ENCODE peak calls at places on chromosomes 11 and 22, in ten cellular contexts. J is Daoy; Q is activated CD4-positive, alpha-beta T cell treated with anti-CD3 and anti-CD28 coated beads, Interleukin-2, amount 50 U/mL, for 4 hours; T is NCI-H510A treated with DMSO at 0.1 percent for 48 hours; A is foreskin fibroblast; N is mucosa of gallbladder; K is NCI-H1930; C is brain microvascular endothelial cell; R is nucleus accumbens; H is stimulated activated CD4-positive, alpha-beta T cell treated with anti-CD3 and anti-CD28 coated beads, Interleukin-15, amount 100 ng/mL, for 1 hour. X is an unnamed sample.
A peak's percentile ranks its signal among the peaks of the same experiment; 100 is the strongest.

GRCh38 chr22:29388759-29389090 is 355 bp upstream of the AP1B1 start:
- DNase-seq in N (no peak), R (no peak), C (no peak), K (no peak), J (no peak), Q (no peak), A (no peak), T (no peak), H (no peak), X (no peak)

GRCh38 chr11:19450282-19450681 is 209.5 kb upstream of the E2F8 start:
- DNase-seq in N (no peak), A (no peak), Q (no peak), R (no peak), J (no peak), K (no peak), T (no peak), H (no peak), C (no peak), X (no peak)

GRCh38 chr11:99766816-99767215 is 746.1 kb downstream of the CNTN5 start:
- DNase-seq in N (no peak), H (no peak), A (no peak), C (peak; percentile 81), R (no peak), J (no peak), K (no peak), T (no peak), Q (no peak), X (no peak)

GRCh38 chr11:102555091-102555490 is 24.5 kb upstream of the MMP7 start:
- DNase-seq in K (no peak), Q (no peak), A (no peak), T (no peak), C (no peak), R (no peak), N (no peak), J (no peak), H (no peak), X (no peak)

GRCh38 chr22:25395915-25396314 is 168.6 kb upstream of the GRK3 start:
- DNase-seq in R (no peak), C (no peak), Q (no peak), K (no peak), N (no peak), T (peak; percentile 59), H (no peak), J (no peak), A (no peak), X (no peak)

GRCh38 chr11:12066799-12067508 is 43.4 kb upstream of the MICAL2 start:
- DNase-seq in R (no peak), J (peak; percentile 63), C (no peak), Q (no peak), N (peak; percentile 43), K (no peak), A (peak; percentile 84), H (no peak), T (peak; percentile 78), X (peak; percentile 87)

GRCh38 chr11:21572210-21572609 is 620.7 kb upstream of the ANO5 start:
- DNase-seq in A (no peak), K (no peak), C (no peak), H (no peak), T (no peak), J (no peak), Q (no peak), N (no peak), R (no peak), X (no peak)

GRCh38 chr11:10878408-10879214 is 20.8 kb upstream of the ZBED5 start:
- DNase-seq in R (no peak), N (no peak), C (peak; percentile 31), K (no peak), J (peak; percentile 51), T (peak; percentile 22), A (no peak), Q (no peak), H (no peak), X (peak; percentile 55)

GRCh38 chr11:120722539-120722938 is 211.0 kb downstream of the GRIK4 start:
- DNase-seq in N (no peak), T (no peak), K (no peak), H (no peak), Q (no peak), C (no peak), R (no peak), J (no peak), A (no peak), X (no peak)

GRCh38 chr11:65225284-65226102 is 36.3 kb upstream of the POLA2 start:
- DNase-seq in Q (peak; percentile 58), R (no peak), H (peak; percentile 25), J (peak; percentile 63), A (peak; percentile 55), C (peak; percentile 35), T (no peak), N (peak; percentile 67), K (no peak), X (no peak)

GRCh38 chr11:4482445-4482844 is at the start of gene OR52K1:
- DNase-seq in Q (no peak), N (no peak), R (no peak), A (no peak), K (no peak), J (no peak), T (no peak), C (no peak), H (no peak), X (no peak)

GRCh38 chr11:47524200-47524874 is 28.6 kb downstream of the CELF1 start:
- DNase-seq in H (no peak), Q (no peak), T (no peak), C (no peak), A (no peak), K (no peak), J (peak; percentile 10), R (peak; percentile 8), N (peak; percentile 27), X (no peak)

GRCh38 chr11:110529043-110529442 is 99.3 kb downstream of the FDX1 start:
- DNase-seq in R (no peak), J (no peak), Q (no peak), H (no peak), C (peak; percentile 23), K (no peak), N (no peak), T (no peak), A (no peak), X (no peak)

GRCh38 chr22:34702279-34702678 is 363.7 kb upstream of the ISX start:
- DNase-seq in J (no peak), A (no peak), R (no peak), H (no peak), Q (no peak), T (peak; percentile 50), C (no peak), N (no peak), K (no peak), X (no peak)

GRCh38 chr11:129324533-129325175 is 51.0 kb upstream of the BARX2 start:
- DNase-seq in N (peak; percentile 71), K (no peak), A (peak; percentile 18), H (no peak), J (no peak), C (no peak), T (peak; percentile 90), R (no peak), Q (no peak), X (no peak)

GRCh38 chr11:12251651-12252560 is 125.5 kb upstream of the PARVA start:
- DNase-seq in C (no peak), T (no peak), R (no peak), K (no peak), J (no peak), H (no peak), N (no peak), A (no peak), Q (no peak), X (no peak)

GRCh38 chr11:73072935-73073481 is 69.1 kb downstream of the FCHSD2 start:
- DNase-seq in A (no peak), R (no peak), J (no peak), H (no peak), K (no peak), C (no peak), N (peak; percentile 39), Q (no peak), T (peak; percentile 30), X (peak; percentile 14)

GRCh38 chr11:2569731-2570210 is 125.0 kb downstream of the KCNQ1 start:
- DNase-seq in Q (no peak), C (no peak), T (no peak), H (no peak), R (no peak), K (no peak), N (no peak), A (no peak), J (no peak), X (no peak)

GRCh38 chr22:17884951-17885350 is 110.7 kb upstream of the BID start:
- DNase-seq in J (no peak), A (no peak), K (no peak), Q (no peak), H (no peak), R (no peak), N (no peak), T (no peak), C (no peak), X (no peak)

GRCh38 chr11:73185680-73186293 is 32.3 kb upstream of the P2RY2 start:
- DNase-seq in N (no peak), T (no peak), Q (no peak), C (peak; percentile 42), J (peak; percentile 50), R (no peak), A (peak; percentile 84), K (no peak), H (no peak), X (peak; percentile 91)

GRCh38 chr11:35539781-35540281 is 14.4 kb upstream of the PAMR1 start:
- DNase-seq in H (no peak), J (no peak), N (peak; percentile 35), Q (no peak), R (no peak), K (no peak), C (peak; percentile 72), T (no peak), A (peak; percentile 94), X (no peak)

GRCh38 chr11:117584056-117584830 is 212.8 kb downstream of the DSCAML1 start:
- DNase-seq in J (peak; percentile 42), R (no peak), T (no peak), N (no peak), A (peak; percentile 16), Q (no peak), K (no peak), H (no peak), C (peak; percentile 4), X (peak; percentile 1)

GRCh38 chr11:22787565-22788162 is 41.9 kb downstream of the SVIP start:
- DNase-seq in H (no peak), T (peak; percentile 14), C (peak; percentile 27), K (peak; percentile 17), R (no peak), A (peak; percentile 6), Q (peak; percentile 4), N (peak; percentile 12), J (peak; percentile 18), X (peak; percentile 45)

GRCh38 chr22:28594784-28595324 is 84.8 kb downstream of the TTC28 start:
- DNase-seq in N (no peak), R (no peak), J (peak; percentile 21), A (peak; percentile 53), H (no peak), T (peak; percentile 60), K (no peak), Q (no peak), C (peak; percentile 9), X (peak; percentile 34)

GRCh38 chr11:95884364-95884763 is 39.5 kb downstream of the MTMR2 start:
- DNase-seq in T (no peak), A (peak; percentile 14), Q (no peak), H (no peak), K (no peak), C (peak; percentile 31), J (peak; percentile 36), R (no peak), N (no peak), X (peak; percentile 40)

GRCh38 chr11:11478687-11479086 is 125.6 kb upstream of the CSNK2A3 start:
- DNase-seq in A (no peak), Q (no peak), N (no peak), T (no peak), C (no peak), K (no peak), J (no peak), R (no peak), H (no peak), X (no peak)

GRCh38 chr11:276219-276618 is 2.0 kb upstream of the NLRP6 start:
- DNase-seq in Q (no peak), H (no peak), K (no peak), N (no peak), C (no peak), J (no peak), R (no peak), T (no peak), A (no peak), X (no peak)

GRCh38 chr11:133833101-133833898 is 12.0 kb downstream of the SPATA19 start:
- DNase-seq in T (no peak), R (no peak), C (no peak), A (no peak), N (no peak), K (no peak), H (no peak), J (peak; percentile 46), Q (no peak), X (no peak)